ENCODE peak calls at places on chromosomes 13 and 19, in nine cellular contexts. X is amniotic stem cell; B is type B pancreatic cell; V is tibial artery; J is cardiac fibroblast; Y is HFFc6; U is stimulated activated CD8-positive, alpha-beta memory T cell treated with anti-CD3 and anti-CD28 coated beads, Interleukin-7, amount 100 ng/mL, for 4 hours; S is colonic mucosa; D is GM23338. W is an unnamed sample.

GRCh38 chr19:54160948-54161347 is 1.4 kb upstream of the LENG1 start:
- DNase-seq in X (no peak), B (no peak), V (no peak), J (no peak), Y (no peak), U (no peak), S (peak), D (peak), W (no peak)

GRCh38 chr19:6551607-6552450 is 21.0 kb downstream of the TNFSF9 start:
- DNase-seq in X (no peak), B (no peak), V (no peak), J (no peak), Y (no peak), U (peak), S (no peak), D (peak), W (no peak)

GRCh38 chr19:49019242-49019932 is 2.5 kb upstream of the LHB start:
- DNase-seq in X (no peak), B (no peak), V (no peak), J (peak), Y (no peak), U (no peak), S (peak), D (peak), W (no peak)

GRCh38 chr13:41352935-41353801 is 42.1 kb downstream of the NAA16 start:
- DNase-seq in X (no peak), B (no peak), V (no peak), J (peak), Y (peak), U (peak), S (peak), D (peak), W (peak)

GRCh38 chr19:29547981-29548380 is 22.2 kb downstream of the VSTM2B start:
- DNase-seq in X (no peak), B (no peak), V (peak), J (no peak), Y (no peak), U (no peak), S (no peak), D (no peak), W (no peak)

GRCh38 chr19:49664171-49665070 is 1.2 kb downstream of the IRF3 start:
- DNase-seq in X (peak), B (peak), V (peak), J (peak), Y (peak), U (peak), S (peak), D (peak), W (no peak)

GRCh38 chr19:1364070-1364719 is 19.5 kb upstream of the NDUFS7 start:
- DNase-seq in X (no peak), B (no peak), V (no peak), J (peak), Y (no peak), U (no peak), S (no peak), D (no peak), W (no peak)

GRCh38 chr13:111325941-111326620 is 5.6 kb downstream of the TEX29 start:
- DNase-seq in X (no peak), B (peak), V (peak), J (no peak), Y (no peak), U (no peak), S (no peak), D (no peak), W (no peak)

GRCh38 chr13:27619093-27619705 is 1.1 kb downstream of the LNX2 start:
- DNase-seq in X (no peak), B (no peak), V (no peak), J (peak), Y (no peak), U (no peak), S (peak), D (no peak), W (no peak)

GRCh38 chr19:42159942-42160341 is 27.7 kb upstream of the POU2F2 start:
- DNase-seq in X (no peak), B (no peak), V (no peak), J (no peak), Y (no peak), U (no peak), S (no peak), D (no peak), W (no peak)

GRCh38 chr19:55261671-55262126 is 2.9 kb upstream of the PPP6R1 start:
- DNase-seq in X (no peak), B (no peak), V (no peak), J (no peak), Y (no peak), U (no peak), S (no peak), D (peak), W (no peak)

GRCh38 chr13:94708031-94708571 is 4.2 kb downstream of the SOX21 start:
- DNase-seq in X (no peak), B (no peak), V (no peak), J (no peak), Y (no peak), U (no peak), S (no peak), D (peak), W (no peak)

GRCh38 chr19:31408460-31409124 is 59.4 kb upstream of the TSHZ3 start:
- DNase-seq in X (peak), B (no peak), V (no peak), J (peak), Y (peak), U (no peak), S (no peak), D (no peak), W (peak)

GRCh38 chr13:31545616-31546015 is 193.7 kb upstream of the RXFP2 start:
- DNase-seq in X (no peak), B (no peak), V (no peak), J (peak), Y (peak), U (no peak), S (no peak), D (no peak), W (no peak)

GRCh38 chr19:16070366-16070990 is 5.8 kb upstream of the TPM4 start:
- DNase-seq in X (no peak), B (no peak), V (peak), J (no peak), Y (no peak), U (peak), S (peak), D (no peak), W (no peak)

GRCh38 chr19:42191855-42192254 is 25.6 kb downstream of the DEDD2 start:
- DNase-seq in X (no peak), B (no peak), V (no peak), J (peak), Y (peak), U (no peak), S (peak), D (no peak), W (no peak)

GRCh38 chr13:74210693-74211393 is 76.6 kb upstream of the KLF12 start:
- DNase-seq in X (peak), B (no peak), V (peak), J (peak), Y (peak), U (no peak), S (no peak), D (no peak), W (peak)

GRCh38 chr19:11240008-11240444 is 607 bp downstream of the ANGPTL8 start:
- DNase-seq in X (no peak), B (no peak), V (no peak), J (no peak), Y (no peak), U (no peak), S (no peak), D (no peak), W (no peak)

GRCh38 chr13:26599403-26599802 is 41.9 kb downstream of the WASF3 start:
- DNase-seq in X (no peak), B (no peak), V (no peak), J (no peak), Y (no peak), U (no peak), S (no peak), D (no peak), W (no peak)

GRCh38 chr13:71759506-71760225 is 107.3 kb downstream of the DACH1 start:
- DNase-seq in X (no peak), B (no peak), V (no peak), J (no peak), Y (no peak), U (no peak), S (no peak), D (peak), W (no peak)

GRCh38 chr13:101838305-101838835 is 385.9 kb downstream of the ITGBL1 start:
- DNase-seq in X (peak), B (no peak), V (no peak), J (peak), Y (peak), U (no peak), S (no peak), D (no peak), W (peak)

GRCh38 chr19:33473644-33474305 is 47.8 kb downstream of the PEPD start:
- DNase-seq in X (no peak), B (no peak), V (peak), J (peak), Y (peak), U (no peak), S (no peak), D (no peak), W (peak)

GRCh38 chr13:105612541-105612940 is 922.9 kb downstream of the EFNB2 start:
- DNase-seq in X (no peak), B (no peak), V (no peak), J (no peak), Y (no peak), U (no peak), S (no peak), D (no peak), W (no peak)

GRCh38 chr13:98142427-98143156 is at the start of gene FARP1:
- DNase-seq in X (peak), B (peak), V (peak), J (peak), Y (peak), U (no peak), S (peak), D (peak), W (peak)

GRCh38 chr13:100518394-100519062 is 70.1 kb downstream of the GGACT start:
- DNase-seq in X (no peak), B (no peak), V (no peak), J (no peak), Y (no peak), U (no peak), S (no peak), D (no peak), W (no peak)

GRCh38 chr13:99496322-99497142 is 4.7 kb upstream of the TM9SF2 start:
- DNase-seq in X (no peak), B (no peak), V (peak), J (peak), Y (peak), U (peak), S (peak), D (peak), W (peak)

GRCh38 chr19:56960959-56961622 is 120.6 kb upstream of the PEG3 start:
- DNase-seq in X (no peak), B (no peak), V (no peak), J (no peak), Y (no peak), U (no peak), S (no peak), D (no peak), W (no peak)

GRCh38 chr19:45402469-45403070 is 2.3 kb downstream of the PPP1R13L start:
- DNase-seq in X (no peak), B (no peak), V (no peak), J (peak), Y (no peak), U (no peak), S (peak), D (peak), W (no peak)

GRCh38 chr19:57363734-57364181 is 407 bp downstream of the TRAPPC2B start:
- DNase-seq in X (no peak), B (no peak), V (no peak), J (no peak), Y (no peak), U (no peak), S (no peak), D (peak), W (no peak)

GRCh38 chr19:18157465-18158063 is 4.6 kb downstream of the PIK3R2 start:
- DNase-seq in X (no peak), B (no peak), V (no peak), J (no peak), Y (no peak), U (no peak), S (no peak), D (peak), W (no peak)